ENCODE peak calls at places on chromosomes 1 and 21, in ten cellular contexts. Y is NB4; L is fibroblast of lung; Q is endothelial cell; X is activated B cell treated with CpG ODN at 0.5 μM for 24 hours; D is coronary artery; B is neural progenitor cell; S is GM13977; T is activated CD8-positive, alpha-beta T cell treated with anti-CD3 and anti-CD28 coated beads for 36 hours; I is ovary. C is an unnamed sample.

GRCh38 chr1:243420968-243421675 is 165.3 kb downstream of the SDCCAG8 start:
- DNase-seq in S (no peak), B (no peak), Q (no peak), I (no peak), X (no peak), D (no peak), Y (no peak), T (no peak), L (no peak), C (no peak)

GRCh38 chr1:68322837-68323687 is 90.7 kb upstream of the WLS start:
- DNase-seq in L (peak), X (no peak), Q (no peak), S (no peak), B (no peak), D (no peak), Y (no peak), T (no peak), I (peak), C (no peak)

GRCh38 chr1:20726932-20727745 is 5.4 kb downstream of the SH2D5 start:
- DNase-seq in L (no peak), X (no peak), T (no peak), Q (no peak), D (peak), Y (no peak), S (no peak), B (no peak), I (peak), C (peak)

GRCh38 chr1:74995848-74996247 is 138.3 kb upstream of the LHX8 start:
- DNase-seq in Q (no peak), B (no peak), T (no peak), D (no peak), S (no peak), I (no peak), X (no peak), L (no peak), Y (no peak), C (no peak)

GRCh38 chr1:230750576-230750975 is 3.4 kb downstream of the CAPN9 start:
- DNase-seq in Y (no peak), I (no peak), X (no peak), B (no peak), D (no peak), Q (no peak), L (no peak), T (no peak), S (no peak), C (no peak)

GRCh38 chr21:42574234-42575027 is 60.8 kb downstream of the SLC37A1 start:
- DNase-seq in B (no peak), L (peak), S (no peak), Y (peak), D (no peak), T (no peak), Q (no peak), I (peak), X (no peak), C (no peak)

GRCh38 chr1:217747156-217747769 is 116.1 kb downstream of the SPATA17 start:
- DNase-seq in Y (peak), S (peak), I (no peak), D (no peak), B (peak), Q (no peak), T (no peak), X (no peak), L (peak), C (peak)

GRCh38 chr1:21594935-21595897 is 73.9 kb downstream of the RAP1GAP start:
- DNase-seq in D (no peak), L (peak), X (no peak), Y (peak), T (peak), Q (peak), B (peak), S (peak), I (peak), C (peak)

GRCh38 chr1:21124846-21125245 is 51.9 kb downstream of the EIF4G3 start:
- DNase-seq in X (no peak), L (peak), B (no peak), S (no peak), I (no peak), Y (peak), T (no peak), D (no peak), Q (no peak), C (no peak)

GRCh38 chr1:53127546-53127945 is 14.9 kb downstream of the SLC1A7 start:
- DNase-seq in T (peak), X (no peak), S (no peak), Y (peak), Q (no peak), I (peak), D (peak), B (no peak), L (no peak), C (no peak)

GRCh38 chr1:173280899-173281660 is 73.9 kb upstream of the TNFSF4 start:
- DNase-seq in X (no peak), B (no peak), L (peak), S (no peak), Q (no peak), T (no peak), Y (no peak), I (no peak), D (no peak), C (no peak)

GRCh38 chr21:44801468-44802395 is at the start of gene UBE2G2:
- DNase-seq in X (peak), L (peak), D (no peak), I (peak), Y (peak), T (peak), Q (peak), S (peak), B (peak), C (peak)

GRCh38 chr1:78688701-78689100 is 39.1 kb downstream of the IFI44 start:
- DNase-seq in X (no peak), I (no peak), B (no peak), Q (no peak), L (peak), D (no peak), S (peak), T (no peak), Y (peak), C (no peak)

GRCh38 chr1:167439301-167439988 is 78.9 kb downstream of the CD247 start:
- DNase-seq in Y (peak), X (no peak), Q (peak), I (peak), D (no peak), B (peak), T (peak), L (peak), S (peak), C (no peak)
- TF ChIP-seq CTCF in Y (no peak), X (no peak), Q (no peak), I (no peak), D (no peak), B (peak), T (no peak), L (peak), S (peak), C (no peak)

DNA sequence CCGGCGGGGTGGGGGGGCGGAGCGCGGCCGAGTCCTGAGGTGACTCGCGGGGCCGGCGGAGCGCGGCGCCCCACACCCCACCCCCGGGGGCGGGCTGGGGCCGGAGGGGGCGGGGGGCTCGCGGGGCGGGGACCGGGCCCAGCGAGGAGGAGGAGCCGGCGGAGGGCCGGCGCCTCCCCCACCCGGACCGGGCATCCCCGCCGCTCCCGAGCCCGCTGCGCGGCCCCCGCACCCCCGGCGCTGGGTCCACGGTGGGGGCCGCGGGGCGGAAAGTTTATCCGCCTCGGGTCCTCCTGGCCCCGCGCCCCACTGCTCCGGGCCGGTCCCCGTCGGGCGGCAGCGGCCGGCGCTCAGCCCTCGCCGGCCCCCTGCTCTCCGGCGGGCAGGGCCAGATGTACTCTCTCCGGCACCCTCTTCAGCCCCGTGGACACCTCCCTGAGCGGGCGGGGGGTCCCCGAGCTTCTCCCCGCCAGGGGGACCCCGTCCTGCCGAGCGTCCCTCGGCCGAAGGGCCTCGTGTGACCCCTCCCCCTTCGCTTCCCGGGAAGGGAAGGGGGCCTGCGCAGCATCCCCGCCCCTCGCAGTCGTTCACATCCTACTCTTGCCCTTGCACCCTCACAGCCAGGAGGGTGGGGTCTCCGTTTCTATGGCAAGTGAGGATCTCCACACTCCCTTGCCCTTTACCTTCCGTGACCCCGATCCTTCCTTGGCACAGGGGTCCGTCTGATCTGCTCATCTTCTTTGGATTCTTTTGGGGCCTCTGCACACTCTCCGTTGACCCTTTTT is 659 bp downstream of the CAMTA1 start:
- DNase-seq in X (peak), L (peak), Y (peak), Q (peak), I (peak), B (peak), D (no peak), S (peak), T (peak), C (peak)
- TF ChIP-seq CTCF in X (no peak), L (no peak), Y (no peak), Q (peak), I (no peak), B (peak), D (no peak), S (peak), T (no peak), C (no peak)

GRCh38 chr1:214280386-214281029 is 451 bp upstream of the SMYD2 start:
- DNase-seq in Q (peak), X (no peak), S (no peak), L (peak), T (peak), Y (peak), I (peak), D (no peak), B (peak), C (no peak)
- TF ChIP-seq CTCF in Q (no peak), X (no peak), S (no peak), L (no peak), T (no peak), Y (no peak), I (no peak), D (no peak), B (no peak), C (no peak)

GRCh38 chr1:47627016-47627415 is 189.2 kb downstream of the FOXD2 start:
- DNase-seq in B (peak), S (no peak), X (no peak), Y (no peak), D (no peak), Q (no peak), I (no peak), T (no peak), L (no peak), C (no peak)
- TF ChIP-seq CTCF in B (peak), S (no peak), X (no peak), Y (no peak), D (no peak), Q (no peak), I (no peak), T (no peak), L (no peak), C (no peak)

DNA sequence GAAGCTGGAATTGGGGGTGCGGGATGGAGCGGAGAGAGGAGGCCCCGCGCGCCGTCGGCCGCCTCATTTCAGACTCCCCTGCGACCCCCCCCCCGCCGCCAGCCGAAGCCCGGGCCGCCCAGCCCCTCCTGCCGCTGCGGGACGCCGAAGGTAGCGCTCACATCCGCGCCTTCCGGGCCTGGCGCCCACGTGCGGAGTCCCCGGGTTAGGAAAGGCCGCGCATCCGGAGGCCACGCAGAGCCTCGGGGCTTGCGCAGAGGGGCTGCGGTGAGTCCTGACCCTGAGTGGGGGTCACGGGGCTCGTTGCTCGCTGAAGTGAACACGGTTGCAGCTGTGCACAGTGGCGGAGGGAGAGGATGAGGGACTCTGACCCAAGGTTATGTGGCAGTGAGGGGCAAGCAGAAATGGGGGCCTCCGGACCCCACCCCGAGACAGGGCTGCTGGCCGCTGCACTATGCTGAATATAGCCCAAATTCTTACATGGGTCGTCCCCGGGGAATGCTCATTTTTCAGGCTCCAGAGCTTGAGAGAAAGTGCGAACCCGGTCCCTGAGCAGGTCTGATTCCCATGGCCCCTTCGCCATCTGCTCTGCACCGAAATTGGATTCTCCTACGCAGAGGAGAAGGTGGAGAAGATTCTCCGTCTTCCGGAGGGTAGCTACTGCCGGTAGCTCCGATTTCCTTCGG is 691 bp upstream of the ZNF496 start:
- DNase-seq in L (peak), Y (peak), T (peak), Q (peak), B (peak), I (peak), D (peak), S (peak), X (peak), C (peak)
- TF ChIP-seq CTCF in L (no peak), Y (no peak), T (no peak), Q (no peak), B (no peak), I (no peak), D (no peak), S (no peak), X (no peak), C (no peak)

GRCh38 chr21:27466175-27466574 is 499.3 kb upstream of the ADAMTS5 start:
- DNase-seq in D (no peak), Q (no peak), T (no peak), X (no peak), S (no peak), I (no peak), L (no peak), B (no peak), Y (peak), C (no peak)
- TF ChIP-seq CTCF in D (no peak), Q (peak), T (no peak), X (no peak), S (no peak), I (no peak), L (peak), B (peak), Y (peak), C (no peak)

GRCh38 chr21:29818520-29818919 is 121.3 kb downstream of the GRIK1 start:
- DNase-seq in B (no peak), I (no peak), Q (no peak), Y (no peak), T (no peak), S (no peak), L (no peak), D (no peak), X (no peak), C (no peak)
- TF ChIP-seq CTCF in B (no peak), I (no peak), Q (no peak), Y (no peak), T (no peak), S (no peak), L (no peak), D (no peak), X (no peak), C (no peak)

C was measured in GM20000.